ENCODE peak calls at places on chromosomes 13 and 19, in seven cellular contexts. One of them, this sample, is unnamed.

GRCh38 chr13:109941951-109942350 is 155.6 kb upstream of the IRS2 start:
- DNase-seq in DND-41: no peak
- DNase-seq in BE2C: no peak
- DNase-seq in astrocyte: no peak
- DNase-seq in CD8-positive, alpha-beta memory T cell: no peak
- DNase-seq in naive thymus-derived CD4-positive, alpha-beta T cell: no peak
- DNase-seq in adrenal gland: no peak
- DNase-seq in this sample: no peak

GRCh38 chr19:17184381-17184841 is 30.7 kb upstream of the USE1 start:
- DNase-seq in BE2C: no peak
- DNase-seq in astrocyte: no peak
- DNase-seq in CD8-positive, alpha-beta memory T cell: peak; percentile 47
- DNase-seq in adrenal gland: no peak
- DNase-seq in DND-41: no peak
- DNase-seq in naive thymus-derived CD4-positive, alpha-beta T cell: peak; percentile 59
- DNase-seq in this sample: no peak

GRCh38 chr13:38308736-38309135 is 40.9 kb upstream of the UFM1 start:
- DNase-seq in astrocyte: peak; percentile 73
- DNase-seq in adrenal gland: no peak
- DNase-seq in BE2C: no peak
- DNase-seq in naive thymus-derived CD4-positive, alpha-beta T cell: no peak
- DNase-seq in CD8-positive, alpha-beta memory T cell: no peak
- DNase-seq in DND-41: no peak
- DNase-seq in this sample: peak; percentile 2

GRCh38 chr13:99312493-99312883 is 5.3 kb upstream of the GPR183 start:
- DNase-seq in BE2C: no peak
- DNase-seq in adrenal gland: peak; percentile 90
- DNase-seq in CD8-positive, alpha-beta memory T cell: no peak
- DNase-seq in astrocyte: peak; percentile 94
- DNase-seq in DND-41: no peak
- DNase-seq in naive thymus-derived CD4-positive, alpha-beta T cell: no peak
- DNase-seq in this sample: peak; percentile 90

GRCh38 chr19:980133-980998 is 3.8 kb upstream of the WDR18 start:
- DNase-seq in DND-41: no peak
- DNase-seq in adrenal gland: no peak
- DNase-seq in naive thymus-derived CD4-positive, alpha-beta T cell: no peak
- DNase-seq in astrocyte: no peak
- DNase-seq in CD8-positive, alpha-beta memory T cell: no peak
- DNase-seq in BE2C: peak; percentile 16
- DNase-seq in this sample: no peak

GRCh38 chr13:94249512-94249911 is 230.0 kb downstream of the DCT start:
- DNase-seq in CD8-positive, alpha-beta memory T cell: no peak
- DNase-seq in DND-41: no peak
- DNase-seq in astrocyte: peak; percentile 93
- DNase-seq in adrenal gland: no peak
- DNase-seq in naive thymus-derived CD4-positive, alpha-beta T cell: no peak
- DNase-seq in BE2C: no peak
- DNase-seq in this sample: peak; percentile 20

GRCh38 chr19:24098359-24098758 is 11.4 kb downstream of the ZNF254 start:
- DNase-seq in naive thymus-derived CD4-positive, alpha-beta T cell: no peak
- DNase-seq in adrenal gland: no peak
- DNase-seq in CD8-positive, alpha-beta memory T cell: no peak
- DNase-seq in astrocyte: peak; percentile 16
- DNase-seq in BE2C: no peak
- DNase-seq in DND-41: no peak
- DNase-seq in this sample: no peak

GRCh38 chr19:39236527-39236926 is 8.3 kb downstream of the IFNL3 start:
- DNase-seq in DND-41: no peak
- DNase-seq in BE2C: no peak
- DNase-seq in adrenal gland: no peak
- DNase-seq in naive thymus-derived CD4-positive, alpha-beta T cell: no peak
- DNase-seq in astrocyte: no peak
- DNase-seq in CD8-positive, alpha-beta memory T cell: no peak
- DNase-seq in this sample: no peak

DNA sequence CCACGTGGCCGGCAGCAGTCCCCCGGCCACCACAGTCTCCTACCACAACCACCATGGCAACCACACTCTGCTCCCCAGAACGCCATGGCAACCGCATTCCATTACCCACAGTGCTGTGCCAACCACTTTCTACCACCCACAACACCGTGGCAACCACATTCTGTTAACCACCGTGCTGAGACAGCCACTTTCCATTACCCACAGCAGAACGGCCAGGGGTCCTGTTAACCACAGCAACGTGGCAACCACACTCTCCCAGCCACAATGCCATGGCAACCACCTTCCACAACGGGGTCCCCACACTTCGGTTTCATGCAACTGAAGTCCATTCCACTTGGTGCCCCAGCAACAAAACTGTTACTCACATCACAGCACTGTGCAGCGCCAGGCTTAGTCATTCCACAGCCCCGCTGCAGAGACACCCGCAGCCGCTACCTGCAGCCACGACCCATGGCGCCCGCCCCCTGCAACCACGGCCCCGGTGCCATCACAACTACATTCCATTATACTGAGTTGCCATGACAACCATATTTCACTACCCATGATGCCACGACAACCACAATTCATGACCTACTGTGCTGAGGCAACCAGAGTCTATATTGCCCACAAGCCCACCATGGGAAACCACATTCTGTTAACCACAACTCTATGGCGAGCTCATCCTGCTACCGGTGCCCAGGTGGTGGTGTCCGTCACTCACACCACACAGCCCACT is 10.0 kb downstream of the DPF1 start:
- DNase-seq in DND-41: peak; percentile 59
- DNase-seq in CD8-positive, alpha-beta memory T cell: peak; percentile 40
- DNase-seq in adrenal gland: no peak
- DNase-seq in astrocyte: peak; percentile 89
- DNase-seq in BE2C: no peak
- DNase-seq in naive thymus-derived CD4-positive, alpha-beta T cell: peak; percentile 12
- DNase-seq in this sample: peak; percentile 42
- H3K4me3 ChIP-seq in DND-41: no peak overlapping the region
- H3K4me3 ChIP-seq in CD8-positive, alpha-beta memory T cell: no peak overlapping the region
- H3K4me3 ChIP-seq in adrenal gland: no peak overlapping the region
- H3K4me3 ChIP-seq in astrocyte: no peak overlapping the region
- H3K4me3 ChIP-seq in BE2C: no peak overlapping the region
- H3K4me3 ChIP-seq in naive thymus-derived CD4-positive, alpha-beta T cell: no peak overlapping the region
- H3K4me3 ChIP-seq in this sample: no peak overlapping the region

GRCh38 chr19:3653081-3653795 is 26.6 kb upstream of the CACTIN start:
- DNase-seq in CD8-positive, alpha-beta memory T cell: no peak
- DNase-seq in DND-41: no peak
- DNase-seq in BE2C: no peak
- DNase-seq in astrocyte: no peak
- DNase-seq in naive thymus-derived CD4-positive, alpha-beta T cell: no peak
- DNase-seq in adrenal gland: no peak
- DNase-seq in this sample: no peak

GRCh38 chr19:3652422-3652821 is 25.8 kb upstream of the CACTIN start:
- DNase-seq in BE2C: no peak
- DNase-seq in DND-41: no peak
- DNase-seq in adrenal gland: no peak
- DNase-seq in astrocyte: no peak
- DNase-seq in CD8-positive, alpha-beta memory T cell: no peak
- DNase-seq in naive thymus-derived CD4-positive, alpha-beta T cell: no peak
- DNase-seq in this sample: no peak

GRCh38 chr19:3656073-3656746 is 29.6 kb upstream of the CACTIN start:
- DNase-seq in CD8-positive, alpha-beta memory T cell: no peak
- DNase-seq in adrenal gland: no peak
- DNase-seq in DND-41: no peak
- DNase-seq in BE2C: no peak
- DNase-seq in naive thymus-derived CD4-positive, alpha-beta T cell: no peak
- DNase-seq in astrocyte: peak; percentile 20
- DNase-seq in this sample: no peak

GRCh38 chr19:3655402-3656072 is 28.9 kb upstream of the CACTIN start:
- DNase-seq in DND-41: no peak
- DNase-seq in adrenal gland: no peak
- DNase-seq in BE2C: peak; percentile 44
- DNase-seq in astrocyte: peak; percentile 91
- DNase-seq in naive thymus-derived CD4-positive, alpha-beta T cell: no peak
- DNase-seq in CD8-positive, alpha-beta memory T cell: no peak
- DNase-seq in this sample: peak; percentile 90

DNA sequence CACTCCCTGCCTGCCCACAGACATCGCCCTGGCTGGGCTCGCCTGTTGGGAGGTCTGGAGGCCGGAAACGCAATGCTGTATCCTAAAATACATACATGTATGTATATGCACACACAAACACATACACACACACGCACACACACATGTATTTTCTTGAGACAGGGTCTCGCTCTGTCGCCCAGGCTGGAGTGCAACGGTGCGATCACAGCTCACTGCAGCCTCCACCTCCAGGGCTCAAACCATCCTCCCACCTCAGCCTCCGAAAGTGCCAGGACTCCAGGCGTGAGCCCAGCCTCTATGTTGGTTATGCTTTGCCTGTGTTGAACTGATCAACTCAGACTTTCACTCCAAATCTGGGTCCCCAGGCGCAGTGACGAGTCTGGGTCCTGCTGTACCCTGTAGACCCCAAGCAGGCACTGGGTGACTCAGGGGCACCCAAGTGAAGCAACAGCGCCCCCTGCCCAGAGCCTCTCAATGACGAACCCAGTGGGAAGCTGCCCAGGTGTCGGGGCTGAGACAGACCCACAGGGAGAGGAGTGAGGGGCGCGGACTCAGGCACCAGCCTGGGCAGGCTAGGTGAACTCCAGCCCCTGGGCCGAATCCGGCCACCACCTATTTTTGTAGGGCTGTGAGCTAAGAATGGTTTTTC is 27.4 kb upstream of the CACTIN start:
- DNase-seq in CD8-positive, alpha-beta memory T cell: no peak
- DNase-seq in astrocyte: no peak
- DNase-seq in DND-41: peak; percentile 37
- DNase-seq in adrenal gland: no peak
- DNase-seq in naive thymus-derived CD4-positive, alpha-beta T cell: no peak
- DNase-seq in BE2C: peak; percentile 46
- DNase-seq in this sample: no peak
- H3K36me3 ChIP-seq in CD8-positive, alpha-beta memory T cell: no peaks in the 10 kb centered on the region
- H3K36me3 ChIP-seq in astrocyte: no peaks in the 10 kb centered on the region
- H3K36me3 ChIP-seq in DND-41: peaks cover 73% of the 10 kb centered on the region
- H3K36me3 ChIP-seq in adrenal gland: peaks cover 68% of the 10 kb centered on the region
- H3K36me3 ChIP-seq in naive thymus-derived CD4-positive, alpha-beta T cell: peaks cover 72% of the 10 kb centered on the region
- H3K36me3 ChIP-seq in BE2C: peaks cover 6% of the 10 kb centered on the region
- H3K36me3 ChIP-seq in this sample: no peaks in the 10 kb centered on the region

DNA sequence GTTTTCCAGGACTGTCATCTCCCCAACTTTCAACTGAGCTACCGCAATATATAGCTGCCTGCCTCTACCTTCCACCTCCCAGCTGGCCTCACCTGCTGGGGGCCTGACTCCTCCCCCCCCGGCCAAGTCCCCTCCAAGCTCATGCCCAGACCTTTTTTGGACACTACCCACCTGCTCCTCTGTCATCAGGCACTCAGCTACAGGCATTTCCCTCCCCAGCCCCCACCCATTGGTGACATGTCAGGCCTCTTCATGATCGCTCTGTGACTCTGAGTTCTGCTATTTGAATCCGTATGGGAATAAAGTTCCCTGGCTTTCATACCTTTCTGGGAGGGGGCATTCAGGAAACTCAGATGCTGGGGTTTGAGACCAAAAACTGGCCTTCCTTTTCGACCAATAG is 1.8 kb downstream of the PRKACA start:
- DNase-seq in BE2C: no peak
- DNase-seq in astrocyte: no peak
- DNase-seq in DND-41: no peak
- DNase-seq in adrenal gland: peak; percentile 48
- DNase-seq in naive thymus-derived CD4-positive, alpha-beta T cell: no peak
- DNase-seq in CD8-positive, alpha-beta memory T cell: no peak
- DNase-seq in this sample: no peak
- H3K4me3 ChIP-seq in BE2C: no peak overlapping the region
- H3K4me3 ChIP-seq in astrocyte: peak overlapping the region; percentile 90
- H3K4me3 ChIP-seq in DND-41: peak overlapping the region; percentile 71
- H3K4me3 ChIP-seq in adrenal gland: no peak overlapping the region
- H3K4me3 ChIP-seq in naive thymus-derived CD4-positive, alpha-beta T cell: no peak overlapping the region
- H3K4me3 ChIP-seq in CD8-positive, alpha-beta memory T cell: peak overlapping the region; percentile 60
- H3K4me3 ChIP-seq in this sample: no peak overlapping the region

GRCh38 chr19:49660338-49660961 is 5.2 kb downstream of the IRF3 start:
- DNase-seq in BE2C: no peak
- DNase-seq in DND-41: no peak
- DNase-seq in CD8-positive, alpha-beta memory T cell: no peak
- DNase-seq in naive thymus-derived CD4-positive, alpha-beta T cell: no peak
- DNase-seq in astrocyte: no peak
- DNase-seq in adrenal gland: no peak
- DNase-seq in this sample: no peak

GRCh38 chr19:49656456-49657109 is 9.1 kb downstream of the IRF3 start:
- DNase-seq in DND-41: no peak
- DNase-seq in naive thymus-derived CD4-positive, alpha-beta T cell: no peak
- DNase-seq in CD8-positive, alpha-beta memory T cell: no peak
- DNase-seq in BE2C: no peak
- DNase-seq in astrocyte: no peak
- DNase-seq in adrenal gland: no peak
- DNase-seq in this sample: no peak

GRCh38 chr19:49657493-49658138 is 8.0 kb downstream of the IRF3 start:
- DNase-seq in astrocyte: no peak
- DNase-seq in naive thymus-derived CD4-positive, alpha-beta T cell: no peak
- DNase-seq in BE2C: no peak
- DNase-seq in CD8-positive, alpha-beta memory T cell: no peak
- DNase-seq in DND-41: no peak
- DNase-seq in adrenal gland: no peak
- DNase-seq in this sample: no peak

GRCh38 chr19:49658139-49658517 is 7.5 kb downstream of the IRF3 start:
- DNase-seq in DND-41: no peak
- DNase-seq in adrenal gland: no peak
- DNase-seq in BE2C: no peak
- DNase-seq in CD8-positive, alpha-beta memory T cell: no peak
- DNase-seq in astrocyte: no peak
- DNase-seq in naive thymus-derived CD4-positive, alpha-beta T cell: no peak
- DNase-seq in this sample: no peak

GRCh38 chr19:49658566-49659442 is 6.9 kb downstream of the IRF3 start:
- DNase-seq in DND-41: no peak
- DNase-seq in adrenal gland: no peak
- DNase-seq in astrocyte: no peak
- DNase-seq in CD8-positive, alpha-beta memory T cell: no peak
- DNase-seq in naive thymus-derived CD4-positive, alpha-beta T cell: no peak
- DNase-seq in BE2C: no peak
- DNase-seq in this sample: no peak
- H3K36me3 ChIP-seq in DND-41: peaks cover 95% of the 10 kb centered on the region
- H3K36me3 ChIP-seq in adrenal gland: peaks cover 84% of the 10 kb centered on the region
- H3K36me3 ChIP-seq in astrocyte: peaks cover 29% of the 10 kb centered on the region
- H3K36me3 ChIP-seq in CD8-positive, alpha-beta memory T cell: peaks cover 57% of the 10 kb centered on the region
- H3K36me3 ChIP-seq in naive thymus-derived CD4-positive, alpha-beta T cell: peaks cover 94% of the 10 kb centered on the region
- H3K36me3 ChIP-seq in BE2C: peaks cover 63% of the 10 kb centered on the region
- H3K36me3 ChIP-seq in this sample: peaks cover 82% of the 10 kb centered on the region

GRCh38 chr19:48833977-48834376 is 2.3 kb downstream of the HSD17B14 start:
- DNase-seq in BE2C: no peak
- DNase-seq in CD8-positive, alpha-beta memory T cell: no peak
- DNase-seq in naive thymus-derived CD4-positive, alpha-beta T cell: no peak
- DNase-seq in DND-41: no peak
- DNase-seq in adrenal gland: no peak
- DNase-seq in astrocyte: no peak
- DNase-seq in this sample: no peak

GRCh38 chr19:48836089-48837017 is at the start of gene HSD17B14:
- DNase-seq in adrenal gland: peak; percentile 67
- DNase-seq in BE2C: peak; percentile 47
- DNase-seq in CD8-positive, alpha-beta memory T cell: no peak
- DNase-seq in DND-41: no peak
- DNase-seq in astrocyte: peak; percentile 59
- DNase-seq in naive thymus-derived CD4-positive, alpha-beta T cell: no peak
- DNase-seq in this sample: no peak

GRCh38 chr19:48837586-48838191 is 1.4 kb upstream of the HSD17B14 start:
- DNase-seq in CD8-positive, alpha-beta memory T cell: no peak
- DNase-seq in BE2C: no peak
- DNase-seq in naive thymus-derived CD4-positive, alpha-beta T cell: no peak
- DNase-seq in DND-41: no peak
- DNase-seq in astrocyte: no peak
- DNase-seq in adrenal gland: no peak
- DNase-seq in this sample: no peak

GRCh38 chr19:48837081-48837524 is 812 bp upstream of the HSD17B14 start:
- DNase-seq in DND-41: peak; percentile 78
- DNase-seq in naive thymus-derived CD4-positive, alpha-beta T cell: peak; percentile 70
- DNase-seq in BE2C: peak; percentile 96
- DNase-seq in CD8-positive, alpha-beta memory T cell: peak; percentile 68
- DNase-seq in astrocyte: peak; percentile 82
- DNase-seq in adrenal gland: peak; percentile 96
- DNase-seq in this sample: peak; percentile 15

GRCh38 chr19:48835734-48836088 is 580 bp downstream of the HSD17B14 start:
- DNase-seq in astrocyte: peak; percentile 50
- DNase-seq in BE2C: peak; percentile 95
- DNase-seq in CD8-positive, alpha-beta memory T cell: peak; percentile 89
- DNase-seq in naive thymus-derived CD4-positive, alpha-beta T cell: peak; percentile 89
- DNase-seq in adrenal gland: peak; percentile 97
- DNase-seq in DND-41: peak; percentile 92
- DNase-seq in this sample: peak; percentile 77
- H3K4me3 ChIP-seq in astrocyte: peak overlapping the region; percentile 57
- H3K4me3 ChIP-seq in BE2C: peak overlapping the region; percentile 63
- H3K4me3 ChIP-seq in CD8-positive, alpha-beta memory T cell: peak overlapping the region; percentile 66
- H3K4me3 ChIP-seq in naive thymus-derived CD4-positive, alpha-beta T cell: peak overlapping the region; percentile 53
- H3K4me3 ChIP-seq in adrenal gland: no peak overlapping the region
- H3K4me3 ChIP-seq in DND-41: peak overlapping the region; percentile 58
- H3K4me3 ChIP-seq in this sample: no peak overlapping the region